ENCODE peak calls at places on chromosomes 12 and 14, in nine cellular contexts. One of them, this sample, is unnamed.

GRCh38 chr14:92846162-92846897 is 52.2 kb downstream of the GOLGA5 start:
- DNase-seq in T follicular helper cell: no peak
- DNase-seq in GM10248: peak
- DNase-seq in stimulated activated CD8-positive, alpha-beta memory T cell treated with anti-CD3 and anti-CD28 coated beads, Interleukin-15, amount 100 ng/mL, for 24 hours: no peak
- DNase-seq in mucosa of descending colon: no peak
- DNase-seq in astrocyte of the cerebellum: no peak
- DNase-seq in adrenal gland: peak
- DNase-seq in kidney epithelial cell: peak
- DNase-seq in EL: peak
- DNase-seq in this sample: no peak

GRCh38 chr14:61561657-61562276 is 133.5 kb upstream of the HIF1A start:
- DNase-seq in T follicular helper cell: no peak
- DNase-seq in GM10248: no peak
- DNase-seq in stimulated activated CD8-positive, alpha-beta memory T cell treated with anti-CD3 and anti-CD28 coated beads, Interleukin-15, amount 100 ng/mL, for 24 hours: no peak
- DNase-seq in mucosa of descending colon: peak
- DNase-seq in astrocyte of the cerebellum: peak
- DNase-seq in adrenal gland: peak
- DNase-seq in kidney epithelial cell: peak
- DNase-seq in EL: peak
- DNase-seq in this sample: no peak

GRCh38 chr14:63686926-63687325 is 40.9 kb downstream of the SGPP1 start:
- DNase-seq in T follicular helper cell: no peak
- DNase-seq in GM10248: no peak
- DNase-seq in stimulated activated CD8-positive, alpha-beta memory T cell treated with anti-CD3 and anti-CD28 coated beads, Interleukin-15, amount 100 ng/mL, for 24 hours: no peak
- DNase-seq in mucosa of descending colon: no peak
- DNase-seq in astrocyte of the cerebellum: no peak
- DNase-seq in adrenal gland: no peak
- DNase-seq in kidney epithelial cell: no peak
- DNase-seq in EL: no peak
- DNase-seq in this sample: no peak

GRCh38 chr14:72332871-72333270 is 400.6 kb downstream of the RGS6 start:
- DNase-seq in T follicular helper cell: no peak
- DNase-seq in GM10248: no peak
- DNase-seq in stimulated activated CD8-positive, alpha-beta memory T cell treated with anti-CD3 and anti-CD28 coated beads, Interleukin-15, amount 100 ng/mL, for 24 hours: no peak
- DNase-seq in mucosa of descending colon: no peak
- DNase-seq in astrocyte of the cerebellum: no peak
- DNase-seq in adrenal gland: no peak
- DNase-seq in kidney epithelial cell: no peak
- DNase-seq in EL: no peak
- DNase-seq in this sample: no peak

GRCh38 chr14:89359477-89360222 is 57.4 kb downstream of the FOXN3 start:
- DNase-seq in T follicular helper cell: no peak
- DNase-seq in GM10248: no peak
- DNase-seq in stimulated activated CD8-positive, alpha-beta memory T cell treated with anti-CD3 and anti-CD28 coated beads, Interleukin-15, amount 100 ng/mL, for 24 hours: no peak
- DNase-seq in mucosa of descending colon: no peak
- DNase-seq in astrocyte of the cerebellum: no peak
- DNase-seq in adrenal gland: peak
- DNase-seq in kidney epithelial cell: no peak
- DNase-seq in EL: no peak
- DNase-seq in this sample: no peak

GRCh38 chr12:49261726-49262125 is 3.2 kb upstream of the TUBA1C start:
- DNase-seq in T follicular helper cell: no peak
- DNase-seq in GM10248: no peak
- DNase-seq in stimulated activated CD8-positive, alpha-beta memory T cell treated with anti-CD3 and anti-CD28 coated beads, Interleukin-15, amount 100 ng/mL, for 24 hours: no peak
- DNase-seq in mucosa of descending colon: no peak
- DNase-seq in astrocyte of the cerebellum: no peak
- DNase-seq in adrenal gland: no peak
- DNase-seq in kidney epithelial cell: no peak
- DNase-seq in EL: peak
- DNase-seq in this sample: no peak

GRCh38 chr12:30975581-30975980 is 49.0 kb downstream of the TSPAN11 start:
- DNase-seq in T follicular helper cell: no peak
- DNase-seq in GM10248: no peak
- DNase-seq in stimulated activated CD8-positive, alpha-beta memory T cell treated with anti-CD3 and anti-CD28 coated beads, Interleukin-15, amount 100 ng/mL, for 24 hours: no peak
- DNase-seq in mucosa of descending colon: no peak
- DNase-seq in astrocyte of the cerebellum: no peak
- DNase-seq in adrenal gland: no peak
- DNase-seq in kidney epithelial cell: no peak
- DNase-seq in EL: no peak
- DNase-seq in this sample: no peak

GRCh38 chr12:67758119-67758873 is 109.8 kb downstream of the DYRK2 start:
- DNase-seq in T follicular helper cell: no peak
- DNase-seq in GM10248: peak
- DNase-seq in stimulated activated CD8-positive, alpha-beta memory T cell treated with anti-CD3 and anti-CD28 coated beads, Interleukin-15, amount 100 ng/mL, for 24 hours: no peak
- DNase-seq in mucosa of descending colon: no peak
- DNase-seq in astrocyte of the cerebellum: no peak
- DNase-seq in adrenal gland: no peak
- DNase-seq in kidney epithelial cell: no peak
- DNase-seq in EL: no peak
- DNase-seq in this sample: no peak

GRCh38 chr14:56555921-56556570 is 23.6 kb upstream of the TMEM260 start:
- DNase-seq in T follicular helper cell: no peak
- DNase-seq in GM10248: peak
- DNase-seq in stimulated activated CD8-positive, alpha-beta memory T cell treated with anti-CD3 and anti-CD28 coated beads, Interleukin-15, amount 100 ng/mL, for 24 hours: no peak
- DNase-seq in mucosa of descending colon: no peak
- DNase-seq in astrocyte of the cerebellum: peak
- DNase-seq in adrenal gland: no peak
- DNase-seq in kidney epithelial cell: peak
- DNase-seq in EL: peak
- DNase-seq in this sample: no peak

GRCh38 chr12:41981758-41982157 is 162.9 kb downstream of the GXYLT1 start:
- DNase-seq in T follicular helper cell: no peak
- DNase-seq in GM10248: no peak
- DNase-seq in stimulated activated CD8-positive, alpha-beta memory T cell treated with anti-CD3 and anti-CD28 coated beads, Interleukin-15, amount 100 ng/mL, for 24 hours: no peak
- DNase-seq in mucosa of descending colon: no peak
- DNase-seq in astrocyte of the cerebellum: no peak
- DNase-seq in adrenal gland: no peak
- DNase-seq in kidney epithelial cell: peak
- DNase-seq in EL: peak
- DNase-seq in this sample: no peak

GRCh38 chr12:124464830-124465229 is 102.6 kb downstream of the NCOR2 start:
- DNase-seq in T follicular helper cell: no peak
- DNase-seq in GM10248: no peak
- DNase-seq in stimulated activated CD8-positive, alpha-beta memory T cell treated with anti-CD3 and anti-CD28 coated beads, Interleukin-15, amount 100 ng/mL, for 24 hours: no peak
- DNase-seq in mucosa of descending colon: peak
- DNase-seq in astrocyte of the cerebellum: no peak
- DNase-seq in adrenal gland: no peak
- DNase-seq in kidney epithelial cell: no peak
- DNase-seq in EL: no peak
- DNase-seq in this sample: no peak

GRCh38 chr12:65532744-65533143 is 254.3 kb downstream of the MSRB3 start:
- DNase-seq in T follicular helper cell: no peak
- DNase-seq in GM10248: no peak
- DNase-seq in stimulated activated CD8-positive, alpha-beta memory T cell treated with anti-CD3 and anti-CD28 coated beads, Interleukin-15, amount 100 ng/mL, for 24 hours: no peak
- DNase-seq in mucosa of descending colon: no peak
- DNase-seq in astrocyte of the cerebellum: peak
- DNase-seq in adrenal gland: no peak
- DNase-seq in kidney epithelial cell: peak
- DNase-seq in EL: peak
- DNase-seq in this sample: no peak

GRCh38 chr14:20687362-20688166 is 1.0 kb upstream of the ANG start:
- DNase-seq in T follicular helper cell: no peak
- DNase-seq in GM10248: no peak
- DNase-seq in stimulated activated CD8-positive, alpha-beta memory T cell treated with anti-CD3 and anti-CD28 coated beads, Interleukin-15, amount 100 ng/mL, for 24 hours: no peak
- DNase-seq in mucosa of descending colon: no peak
- DNase-seq in astrocyte of the cerebellum: no peak
- DNase-seq in adrenal gland: no peak
- DNase-seq in kidney epithelial cell: no peak
- DNase-seq in EL: no peak
- DNase-seq in this sample: no peak

GRCh38 chr12:116582610-116583009 is 23.4 kb downstream of the MAP1LC3B2 start:
- DNase-seq in T follicular helper cell: no peak
- DNase-seq in GM10248: no peak
- DNase-seq in stimulated activated CD8-positive, alpha-beta memory T cell treated with anti-CD3 and anti-CD28 coated beads, Interleukin-15, amount 100 ng/mL, for 24 hours: no peak
- DNase-seq in mucosa of descending colon: no peak
- DNase-seq in astrocyte of the cerebellum: no peak
- DNase-seq in adrenal gland: no peak
- DNase-seq in kidney epithelial cell: no peak
- DNase-seq in EL: no peak
- DNase-seq in this sample: no peak

GRCh38 chr14:105879503-105879866 is 353.1 kb downstream of the TMEM121 start:
- DNase-seq in T follicular helper cell: no peak
- DNase-seq in GM10248: no peak
- DNase-seq in stimulated activated CD8-positive, alpha-beta memory T cell treated with anti-CD3 and anti-CD28 coated beads, Interleukin-15, amount 100 ng/mL, for 24 hours: no peak
- DNase-seq in mucosa of descending colon: no peak
- DNase-seq in astrocyte of the cerebellum: no peak
- DNase-seq in adrenal gland: peak
- DNase-seq in kidney epithelial cell: no peak
- DNase-seq in EL: no peak
- DNase-seq in this sample: no peak